ENCODE peak calls at places on chromosomes 13 and 19, in four cellular contexts. S is stimulated activated CD4-positive, alpha-beta T cell treated with anti-CD3 and anti-CD28 coated beads, Interleukin-12 subunit alpha, Interleukin-12 subunit beta, amount 100 ng/mL, for 4 hours; D is testis; A is LoVo. Z is an unnamed sample.

GRCh38 chr19:7983995-7984837 is 21.2 kb downstream of the ELAVL1 start:
- DNase-seq in A (no peak), D (no peak), S (no peak), Z (no peak)

GRCh38 chr13:103794526-103794925 is 728.3 kb upstream of the SLC10A2 start:
- DNase-seq in A (no peak), D (no peak), S (no peak), Z (no peak)

GRCh38 chr13:100611678-100612492 is 23.3 kb upstream of the GGACT start:
- DNase-seq in D (no peak), S (no peak), A (no peak), Z (no peak)

GRCh38 chr19:36009220-36009619 is 607 bp upstream of the SYNE4 start:
- DNase-seq in S (peak), D (peak), A (no peak), Z (peak)

GRCh38 chr13:112001571-112001970 is 65.4 kb upstream of the SOX1 start:
- DNase-seq in A (no peak), S (no peak), D (no peak), Z (no peak)

GRCh38 chr19:10593820-10594637 is 6.9 kb upstream of the AP1M2 start:
- DNase-seq in S (no peak), A (no peak), D (peak), Z (peak)

GRCh38 chr19:58581227-58582141 is 8.3 kb upstream of the MZF1 start:
- DNase-seq in A (no peak), D (peak), S (peak), Z (peak)

GRCh38 chr19:45781282-45782161 is 768 bp downstream of the DMPK start:
- DNase-seq in S (no peak), D (no peak), A (no peak), Z (peak)

GRCh38 chr13:23428183-23428528 is 5.3 kb downstream of the SACS start:
- DNase-seq in A (no peak), D (no peak), S (no peak), Z (no peak)

GRCh38 chr19:10271543-10272086 is 695 bp downstream of the ICAM1 start:
- DNase-seq in S (no peak), D (no peak), A (no peak), Z (no peak)

GRCh38 chr19:45947926-45948325 is 25.7 kb downstream of the NOVA2 start:
- DNase-seq in A (no peak), D (no peak), S (no peak), Z (no peak)

GRCh38 chr13:75836441-75836840 is 200.3 kb downstream of the LMO7 start:
- DNase-seq in A (no peak), S (no peak), D (no peak), Z (no peak)

GRCh38 chr13:110306960-110307696 is at the start of the genes COL4A1 and COL4A2:
- DNase-seq in D (peak), A (no peak), S (no peak), Z (peak)

GRCh38 chr13:42345367-42345766 is 73.4 kb downstream of the AKAP11 start:
- DNase-seq in A (no peak), S (no peak), D (no peak), Z (no peak)

GRCh38 chr19:45764947-45765346 is 4.1 kb downstream of the SIX5 start:
- DNase-seq in S (no peak), D (no peak), A (no peak), Z (no peak)

GRCh38 chr19:41914906-41915247 is 13.4 kb downstream of the ERFL start:
- DNase-seq in S (no peak), D (no peak), A (no peak), Z (no peak)

GRCh38 chr19:46482645-46483044 is 11.3 kb upstream of the PNMA8A start:
- DNase-seq in S (no peak), D (no peak), A (peak), Z (no peak)

GRCh38 chr13:99191900-99192399 is 8.7 kb upstream of the UBAC2 start:
- DNase-seq in S (no peak), D (no peak), A (no peak), Z (no peak)

GRCh38 chr13:28522871-28523270 is 27.9 kb upstream of the FLT1 start:
- DNase-seq in D (no peak), S (no peak), A (no peak), Z (no peak)

GRCh38 chr13:45718063-45718462 is 15.9 kb downstream of the CBY2 start:
- DNase-seq in S (no peak), D (no peak), A (no peak), Z (no peak)

GRCh38 chr13:98451676-98452105 is 125.2 kb downstream of the STK24 start:
- DNase-seq in S (no peak), A (no peak), D (no peak), Z (no peak)

GRCh38 chr13:75675421-75675820 is 39.3 kb downstream of the LMO7 start:
- DNase-seq in S (no peak), A (no peak), D (no peak), Z (no peak)

GRCh38 chr13:107808388-107808787 is 406.9 kb downstream of the LIG4 start:
- DNase-seq in A (no peak), S (no peak), D (no peak), Z (no peak)

GRCh38 chr13:26771796-26772195 is 11.2 kb upstream of the GPR12 start:
- DNase-seq in A (no peak), D (no peak), S (no peak), Z (no peak)

GRCh38 chr19:55252760-55253159 is 6.1 kb downstream of the PPP6R1 start:
- DNase-seq in D (no peak), S (no peak), A (no peak), Z (no peak)

GRCh38 chr13:27851481-27851880 is 59.2 kb downstream of the GSX1 start:
- DNase-seq in S (no peak), D (no peak), A (no peak), Z (no peak)

GRCh38 chr19:50520822-50521465 is 7.2 kb upstream of the ASPDH start:
- DNase-seq in D (no peak), S (no peak), A (no peak), Z (no peak)

GRCh38 chr13:79626924-79627323 is 146.0 kb downstream of the NDFIP2 start:
- DNase-seq in A (no peak), S (no peak), D (no peak), Z (no peak)

GRCh38 chr13:75165543-75166230 is 316.3 kb downstream of the TBC1D4 start:
- DNase-seq in S (no peak), D (no peak), A (no peak), Z (no peak)

GRCh38 chr19:38134538-38135149 is 89.4 kb downstream of the DPF1 start:
- DNase-seq in A (peak), D (peak), S (peak), Z (no peak)

GRCh38 chr13:113073942-113074341 is 31.6 kb upstream of the F7 start:
- DNase-seq in S (no peak), A (no peak), D (no peak), Z (no peak)

GRCh38 chr19:33333615-33334014 is 31.3 kb upstream of the CEBPA start:
- DNase-seq in A (no peak), S (no peak), D (no peak), Z (no peak)

GRCh38 chr19:54096642-54097106 is 3.9 kb downstream of the OSCAR start:
- DNase-seq in S (no peak), A (no peak), D (peak), Z (no peak)

GRCh38 chr13:21674271-21675009 is 3.6 kb downstream of the FGF9 start:
- DNase-seq in A (peak), S (peak), D (no peak), Z (peak)

GRCh38 chr13:40665754-40666057 is 735 bp downstream of the FOXO1 start:
- DNase-seq in A (no peak), D (no peak), S (no peak), Z (no peak)

GRCh38 chr13:111228262-111229144 is 91.9 kb upstream of the TEX29 start:
- DNase-seq in A (no peak), D (no peak), S (no peak), Z (peak)

GRCh38 chr13:113777311-113778260 is 18.6 kb downstream of the TMEM255B start:
- DNase-seq in D (no peak), S (peak), A (no peak), Z (no peak)

GRCh38 chr13:35164324-35164932 is 222.4 kb downstream of the NBEA start:
- DNase-seq in A (peak), S (no peak), D (no peak), Z (no peak)

Z was measured in adrenal gland.